ENCODE peak calls at places on chromosomes 4 and X, in six cellular contexts. K is IMR-90, E is left ventricle myocardium inferior, P is HepG2, A is endodermal cell, R is neural progenitor cell. Q is an unnamed sample.

GRCh38 chr4:108725457-108725856 is 37.4 kb downstream of the ETNPPL start:
- DNase-seq in K (no peak), E (no peak), P (no peak), A (no peak), R (peak), Q (peak)

GRCh38 chrX:455199-455598 is 68.5 kb upstream of the PPP2R3B start:
- DNase-seq in K (no peak), E (no peak), P (no peak), A (no peak), R (no peak), Q (no peak)

GRCh38 chr4:80043534-80043933 is 29.5 kb downstream of the ANTXR2 start:
- DNase-seq in K (peak), E (peak), P (no peak), A (no peak), R (no peak), Q (no peak)

GRCh38 chrX:9494806-9495205 is 29.9 kb downstream of the TBL1X start:
- DNase-seq in K (peak), E (no peak), P (no peak), A (no peak), R (no peak), Q (peak)

GRCh38 chrX:106955004-106955772 is 35.0 kb downstream of the CLDN2 start:
- DNase-seq in K (peak), E (no peak), P (peak), A (no peak), R (no peak), Q (peak)

GRCh38 chr4:1402516-1403101 is 3.6 kb downstream of the NKX1-1 start:
- DNase-seq in K (no peak), E (no peak), P (no peak), A (peak), R (no peak), Q (no peak)

GRCh38 chr4:39362827-39363226 is 3.3 kb downstream of the RFC1 start:
- DNase-seq in K (peak), E (no peak), P (no peak), A (no peak), R (no peak), Q (no peak)

GRCh38 chrX:68627986-68628385 is 19.5 kb upstream of the STARD8 start:
- DNase-seq in K (no peak), E (no peak), P (no peak), A (no peak), R (no peak), Q (no peak)

GRCh38 chr4:67928547-67928946 is 34.7 kb downstream of the TMPRSS11A start:
- DNase-seq in K (no peak), E (no peak), P (no peak), A (peak), R (peak), Q (no peak)

GRCh38 chr4:85486425-85487101 is 11.6 kb downstream of the ARHGAP24 start:
- DNase-seq in K (no peak), E (no peak), P (no peak), A (no peak), R (no peak), Q (peak)

GRCh38 chr4:70613182-70613892 is 15.2 kb upstream of the ENAM start:
- DNase-seq in K (no peak), E (no peak), P (no peak), A (no peak), R (no peak), Q (no peak)
- H3K4me3 ChIP-seq in K (peak), E (peak), P (no peak), A (no peak), R (no peak), Q (peak)

GRCh38 chrX:134758652-134759051 is 100.4 kb upstream of the PLAC1 start:
- DNase-seq in K (no peak), E (no peak), P (no peak), A (no peak), R (no peak), Q (no peak)

GRCh38 chrX:134752558-134752957 is 94.3 kb upstream of the PLAC1 start:
- DNase-seq in K (peak), E (no peak), P (no peak), A (no peak), R (no peak), Q (no peak)

GRCh38 chrX:134749651-134750450 is 91.6 kb upstream of the PLAC1 start:
- DNase-seq in K (no peak), E (no peak), P (no peak), A (no peak), R (no peak), Q (no peak)

GRCh38 chrX:134753185-134754008 is 95.1 kb upstream of the PLAC1 start:
- DNase-seq in K (peak), E (no peak), P (peak), A (no peak), R (no peak), Q (peak)
- TF ChIP-seq CTCF in K (peak), E (peak), P (peak), A (no peak), R (no peak), Q (peak)

GRCh38 chrX:153609917-153610833 is 11.2 kb upstream of the CCNQ start:
- DNase-seq in K (peak), E (peak), P (peak), A (peak), R (peak), Q (peak)
- H3K4me3 ChIP-seq in K (peak), E (peak), P (peak), A (no peak), R (peak), Q (peak)

GRCh38 chrX:15854712-15855561 is at the start of gene AP1S2:
- DNase-seq in K (peak), E (peak), P (peak), A (peak), R (peak), Q (peak)
- TF ChIP-seq CTCF in K (no peak), E (no peak), P (no peak), A (no peak), R (no peak), Q (no peak)

DNA sequence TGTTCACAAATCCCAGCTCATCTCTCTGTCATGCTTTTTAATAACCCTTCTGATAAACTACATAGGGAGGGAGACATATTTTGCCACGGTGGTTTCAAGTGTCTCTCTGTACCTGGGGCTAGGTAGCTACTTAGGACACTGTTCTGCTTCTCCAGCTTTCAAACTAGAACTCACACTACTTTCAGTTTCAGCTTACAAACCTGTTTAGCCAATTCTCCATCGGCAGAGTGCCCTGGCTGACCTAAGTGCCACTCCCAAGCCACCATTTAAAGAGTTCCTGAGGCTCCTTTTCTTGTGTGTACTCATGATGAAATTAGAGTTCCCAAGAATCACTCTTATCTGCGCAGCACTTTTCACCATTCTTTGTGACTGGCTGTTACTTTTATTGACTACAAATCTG is 899.2 kb downstream of the FAT4 start:
- DNase-seq in K (no peak), E (no peak), P (no peak), A (no peak), R (no peak), Q (no peak)
- H3K4me3 ChIP-seq in K (no peak), E (no peak), P (no peak), A (no peak), R (no peak), Q (no peak)

GRCh38 chr4:78776729-78777555 is 792 bp downstream of the BMP2K start:
- DNase-seq in K (peak), E (peak), P (peak), A (peak), R (peak), Q (peak)
- TF ChIP-seq CTCF in K (no peak), E (no peak), P (no peak), A (peak), R (no peak), Q (no peak)

GRCh38 chr4:128803783-128804182 is 5.7 kb upstream of the JADE1 start:
- DNase-seq in K (no peak), E (no peak), P (no peak), A (no peak), R (no peak), Q (no peak)
- H3K4me3 ChIP-seq in K (no peak), E (no peak), P (no peak), A (no peak), R (no peak), Q (no peak)

GRCh38 chr4:159460408-159460807 is 357.5 kb downstream of the RAPGEF2 start:
- DNase-seq in K (peak), E (no peak), P (no peak), A (no peak), R (no peak), Q (no peak)

GRCh38 chr4:159464302-159464701 is 361.4 kb downstream of the RAPGEF2 start:
- DNase-seq in K (no peak), E (no peak), P (no peak), A (no peak), R (no peak), Q (no peak)

GRCh38 chr4:159463235-159463634 is 360.4 kb downstream of the RAPGEF2 start:
- DNase-seq in K (no peak), E (no peak), P (no peak), A (no peak), R (no peak), Q (no peak)
- TF ChIP-seq CTCF in K (no peak), E (no peak), P (no peak), A (peak), R (peak), Q (no peak)